ENCODE peak calls at places on chromosomes 1 and 21, in ten cellular contexts. E, P, H, T, A, C, V, D, Y and B are unnamed samples.

GRCh38 chr1:59043796-59044195 is 253.1 kb upstream of the FGGY start:
- DNase-seq in E (no peak), P (peak; percentile 75), H (peak; percentile 77), T (no peak), A (peak; percentile 67), C (peak; percentile 94), V (no peak), D (peak; percentile 75), Y (peak; percentile 54), B (no peak)

GRCh38 chr1:151693057-151693651 is 23.4 kb downstream of the CELF3 start:
- DNase-seq in E (peak; percentile 23), P (no peak), H (no peak), T (no peak), A (no peak), C (peak; percentile 60), V (no peak), D (peak; percentile 72), Y (peak; percentile 32), B (peak; percentile 18)

GRCh38 chr21:45012661-45013270 is 61.6 kb upstream of the ADARB1 start:
- DNase-seq in E (peak; percentile 36), P (no peak), H (peak; percentile 54), T (no peak), A (peak; percentile 96), C (no peak), V (no peak), D (no peak), Y (no peak), B (no peak)

GRCh38 chr1:8133657-8134430 is 107.7 kb upstream of the ERRFI1 start:
- DNase-seq in E (peak; percentile 60), P (peak; percentile 60), H (no peak), T (no peak), A (peak; percentile 87), C (peak; percentile 98), V (no peak), D (peak; percentile 40), Y (peak; percentile 53), B (no peak)

GRCh38 chr1:35220976-35221375 is 28.0 kb upstream of the SFPQ start:
- DNase-seq in E (peak; percentile 48), P (no peak), H (no peak), T (no peak), A (no peak), C (no peak), V (no peak), D (peak; percentile 39), Y (no peak), B (no peak)

GRCh38 chr1:203937678-203938330 is 76.4 kb downstream of the SNRPE start:
- DNase-seq in E (no peak), P (no peak), H (no peak), T (no peak), A (no peak), C (peak; percentile 19), V (no peak), D (no peak), Y (no peak), B (no peak)

GRCh38 chr1:205492201-205492667 is 12.2 kb upstream of the CDK18 start:
- DNase-seq in E (no peak), P (no peak), H (no peak), T (no peak), A (peak; percentile 28), C (no peak), V (no peak), D (peak; percentile 46), Y (no peak), B (no peak)

GRCh38 chr21:32046191-32046590 is 173.4 kb downstream of the HUNK start:
- DNase-seq in E (no peak), P (no peak), H (no peak), T (no peak), A (no peak), C (no peak), V (no peak), D (no peak), Y (no peak), B (no peak)

GRCh38 chr1:167667536-167667935 is 37.5 kb downstream of the RCSD1 start:
- DNase-seq in E (no peak), P (no peak), H (no peak), T (no peak), A (no peak), C (no peak), V (no peak), D (no peak), Y (no peak), B (no peak)

GRCh38 chr1:167668108-167668507 is 38.1 kb downstream of the RCSD1 start:
- DNase-seq in E (no peak), P (no peak), H (no peak), T (no peak), A (no peak), C (no peak), V (no peak), D (no peak), Y (no peak), B (no peak)

GRCh38 chr1:167665469-167665868 is 35.4 kb downstream of the RCSD1 start:
- DNase-seq in E (no peak), P (no peak), H (no peak), T (no peak), A (no peak), C (no peak), V (no peak), D (no peak), Y (no peak), B (no peak)

GRCh38 chr1:167669209-167670139 is 39.4 kb downstream of the RCSD1 start:
- DNase-seq in E (no peak), P (no peak), H (no peak), T (no peak), A (no peak), C (no peak), V (no peak), D (no peak), Y (no peak), B (no peak)

GRCh38 chr1:167666416-167666815 is 36.4 kb downstream of the RCSD1 start:
- DNase-seq in E (no peak), P (no peak), H (no peak), T (no peak), A (peak; percentile 32), C (no peak), V (no peak), D (peak; percentile 48), Y (no peak), B (no peak)
- H3K4me1 ChIP-seq in E (peaks cover 2% of the 10 kb centered on the region), P (peaks cover 99% of the 10 kb centered on the region), H (peaks cover 95% of the 10 kb centered on the region), T (peaks cover 60% of the 10 kb centered on the region), A (peaks cover 30% of the 10 kb centered on the region), C (peaks cover 18% of the 10 kb centered on the region), V (peaks cover 19% of the 10 kb centered on the region), D (peaks cover 21% of the 10 kb centered on the region), Y (peaks cover 5% of the 10 kb centered on the region), B (no peaks in the 10 kb centered on the region)

GRCh38 chr1:162856260-162856659 is 4.7 kb downstream of the CCDC190 start:
- DNase-seq in E (peak; percentile 50), P (no peak), H (no peak), T (no peak), A (peak; percentile 91), C (peak; percentile 74), V (no peak), D (peak; percentile 99), Y (no peak), B (no peak)

GRCh38 chr1:162855461-162856150 is 5.4 kb downstream of the CCDC190 start:
- DNase-seq in E (no peak), P (no peak), H (no peak), T (no peak), A (peak; percentile 38), C (peak; percentile 55), V (no peak), D (peak; percentile 33), Y (no peak), B (no peak)

GRCh38 chr1:162857850-162858249 is 3.1 kb downstream of the CCDC190 start:
- DNase-seq in E (no peak), P (no peak), H (no peak), T (no peak), A (peak; percentile 54), C (peak; percentile 40), V (no peak), D (peak; percentile 84), Y (no peak), B (no peak)

GRCh38 chr1:162861101-162861500 is at the start of gene CCDC190:
- DNase-seq in E (no peak), P (peak; percentile 28), H (no peak), T (no peak), A (no peak), C (no peak), V (no peak), D (no peak), Y (no peak), B (no peak)

GRCh38 chr1:162859210-162859609 is 1.8 kb downstream of the CCDC190 start:
- DNase-seq in E (no peak), P (no peak), H (no peak), T (no peak), A (no peak), C (no peak), V (no peak), D (no peak), Y (no peak), B (no peak)
- H3K4me1 ChIP-seq in E (peaks cover 16% of the 10 kb centered on the region), P (peaks cover 17% of the 10 kb centered on the region), H (peaks cover 7% of the 10 kb centered on the region), T (no peaks in the 10 kb centered on the region), A (no peaks in the 10 kb centered on the region), C (peaks cover 13% of the 10 kb centered on the region), V (no peaks in the 10 kb centered on the region), D (peaks cover 49% of the 10 kb centered on the region), Y (no peaks in the 10 kb centered on the region), B (no peaks in the 10 kb centered on the region)

GRCh38 chr21:39215078-39215477 is 31.8 kb upstream of the PSMG1 start:
- DNase-seq in E (no peak), P (no peak), H (no peak), T (no peak), A (no peak), C (no peak), V (no peak), D (no peak), Y (no peak), B (no peak)
- H3K4me1 ChIP-seq in E (no peaks in the 10 kb centered on the region), P (peaks cover 4% of the 10 kb centered on the region), H (no peaks in the 10 kb centered on the region), T (no peaks in the 10 kb centered on the region), A (no peaks in the 10 kb centered on the region), C (no peaks in the 10 kb centered on the region), V (no peaks in the 10 kb centered on the region), D (no peaks in the 10 kb centered on the region), Y (no peaks in the 10 kb centered on the region), B (no peaks in the 10 kb centered on the region)

GRCh38 chr1:112716133-112716720 is 1.1 kb upstream of the PPM1J start:
- DNase-seq in E (peak; percentile 89), P (peak; percentile 81), H (peak; percentile 90), T (peak; percentile 55), A (peak; percentile 85), C (peak; percentile 91), V (peak; percentile 74), D (peak; percentile 96), Y (peak; percentile 90), B (peak; percentile 96)

GRCh38 chr1:112713466-112714312 is 1.4 kb downstream of the PPM1J start:
- DNase-seq in E (no peak), P (no peak), H (no peak), T (no peak), A (no peak), C (no peak), V (no peak), D (no peak), Y (no peak), B (no peak)

GRCh38 chr1:112715264-112716053 is at the start of gene PPM1J:
- DNase-seq in E (peak; percentile 89), P (peak; percentile 99), H (peak; percentile 99), T (peak; percentile 90), A (peak; percentile 91), C (peak; percentile 89), V (peak; percentile 98), D (peak; percentile 97), Y (peak; percentile 100), B (peak; percentile 84)

GRCh38 chr1:112712701-112713128 is 2.4 kb downstream of the PPM1J start:
- DNase-seq in E (no peak), P (no peak), H (no peak), T (no peak), A (no peak), C (no peak), V (no peak), D (no peak), Y (no peak), B (no peak)

DNA sequence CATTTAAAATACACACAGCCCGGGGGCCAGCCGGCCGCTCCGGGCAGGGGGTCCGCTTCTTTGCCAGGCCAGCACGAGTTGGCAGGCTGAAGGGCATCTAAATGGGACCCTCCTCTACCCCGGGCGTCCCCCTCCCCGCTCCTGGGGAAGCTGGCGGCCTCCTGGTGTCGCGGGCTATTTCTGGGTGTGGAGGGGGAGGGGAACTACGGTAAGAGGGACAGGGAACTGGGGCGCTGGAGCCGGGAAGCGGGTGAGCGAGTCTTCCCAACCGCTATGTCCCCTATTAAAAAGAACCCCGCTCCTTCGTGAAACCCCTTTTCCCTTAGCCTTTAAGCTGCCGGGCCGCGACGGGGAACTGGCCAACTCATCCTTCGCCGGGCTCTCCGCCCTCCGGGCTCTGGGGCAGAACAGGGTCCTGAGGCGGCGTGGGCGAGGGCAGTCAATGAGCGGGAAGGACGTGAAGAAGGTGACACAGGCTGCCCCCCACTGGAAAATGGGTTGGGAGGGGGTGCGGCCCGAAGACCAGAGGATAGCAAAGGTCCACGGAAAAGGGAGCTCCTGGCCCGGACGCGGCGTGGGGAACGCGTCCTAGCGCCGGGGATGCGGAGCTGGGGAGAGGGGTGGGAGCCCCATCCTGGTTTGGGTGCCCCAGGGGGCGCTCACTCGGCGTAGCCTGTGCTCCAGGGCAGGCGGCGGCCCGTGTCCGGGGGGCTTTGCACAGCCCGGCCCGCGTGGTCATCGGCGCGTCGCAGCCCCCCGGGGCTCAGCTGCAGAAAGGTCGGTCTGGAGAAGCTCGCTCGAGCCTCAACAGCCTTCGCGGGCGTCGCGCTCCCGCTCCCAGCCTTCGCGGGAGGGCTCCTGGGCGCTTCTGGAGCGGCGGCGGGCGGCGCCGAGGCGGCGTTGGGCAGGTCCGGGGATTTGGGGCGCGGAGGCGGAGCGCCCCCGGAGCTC is 544 bp downstream of the PPM1J start:
- DNase-seq in E (no peak), P (no peak), H (peak; percentile 79), T (no peak), A (no peak), C (no peak), V (no peak), D (peak; percentile 20), Y (peak; percentile 42), B (no peak)
- H3K4me1 ChIP-seq in E (peaks cover 18% of the 10 kb centered on the region), P (peaks cover 32% of the 10 kb centered on the region), H (peaks cover 29% of the 10 kb centered on the region), T (peaks cover 25% of the 10 kb centered on the region), A (no peaks in the 10 kb centered on the region), C (peaks cover 2% of the 10 kb centered on the region), V (peaks cover 26% of the 10 kb centered on the region), D (peaks cover 13% of the 10 kb centered on the region), Y (peaks cover 12% of the 10 kb centered on the region), B (peaks cover 13% of the 10 kb centered on the region)